ENCODE peak calls at places on chromosomes 3 and 15, in four cellular contexts. X is BJ, O is cardiac fibroblast, Q is OCI-LY7. U is an unnamed sample.
A peak's percentile ranks its signal among the peaks of the same experiment; 100 is the strongest.

GRCh38 chr3:50275996-50276761 is 2.7 kb upstream of the LSMEM2 start:
- DNase-seq in O (no peak), Q (no peak), X (no peak), U (peak; percentile 60)

GRCh38 chr3:158791259-158791920 is 10.5 kb upstream of the MFSD1 start:
- DNase-seq in Q (peak; percentile 78), O (peak; percentile 87), X (no peak), U (peak; percentile 47)

GRCh38 chr3:36792342-36792741 is 28.0 kb upstream of the DCLK3 start:
- DNase-seq in X (no peak), O (peak; percentile 51), Q (peak; percentile 51), U (peak; percentile 34)

GRCh38 chr15:100642950-100643338 is 40.6 kb downstream of the ASB7 start:
- DNase-seq in Q (no peak), X (no peak), O (no peak), U (no peak)

GRCh38 chr3:16477054-16477453 is 36.4 kb downstream of the RFTN1 start:
- DNase-seq in Q (no peak), X (no peak), O (peak; percentile 66), U (no peak)

GRCh38 chr15:59074607-59075006 is 30.3 kb upstream of the CCNB2 start:
- DNase-seq in O (no peak), Q (no peak), X (no peak), U (no peak)

GRCh38 chr3:42771271-42771670 is 1.8 kb downstream of the CCDC13 start:
- DNase-seq in O (no peak), X (no peak), Q (no peak), U (no peak)

GRCh38 chr3:166322394-166322793 is 485.2 kb upstream of the BCHE start:
- DNase-seq in O (no peak), Q (no peak), X (no peak), U (no peak)

GRCh38 chr3:9224490-9224889 is 25.0 kb downstream of the SRGAP3 start:
- DNase-seq in X (no peak), O (no peak), Q (no peak), U (peak; percentile 46)

GRCh38 chr3:50256978-50257890 is 11.7 kb upstream of the SEMA3B start:
- DNase-seq in Q (peak; percentile 49), X (no peak), O (peak; percentile 54), U (peak; percentile 66)

GRCh38 chr3:14837864-14838263 is 19.1 kb downstream of the FGD5 start:
- DNase-seq in Q (no peak), X (no peak), O (peak; percentile 11), U (no peak)

GRCh38 chr3:12135029-12135634 is 23.6 kb downstream of the TIMP4 start:
- DNase-seq in X (no peak), O (peak; percentile 74), Q (peak; percentile 53), U (peak; percentile 80)

GRCh38 chr3:59809016-59809415 is 759.2 kb upstream of the CFAP20DC start:
- DNase-seq in X (no peak), Q (no peak), O (peak; percentile 86), U (no peak)

GRCh38 chr3:136305879-136306278 is 55.7 kb downstream of the PCCB start:
- DNase-seq in X (no peak), Q (peak; percentile 62), O (peak; percentile 70), U (no peak)

GRCh38 chr3:53168175-53168923 is 7.3 kb downstream of the PRKCD start:
- DNase-seq in X (no peak), O (no peak), Q (no peak), U (no peak)

GRCh38 chr3:183635431-183636220 is at the start of gene KLHL24:
- DNase-seq in X (peak; percentile 54), O (peak; percentile 93), Q (peak; percentile 94), U (peak; percentile 95)

GRCh38 chr3:77467702-77468407 is 428.0 kb downstream of the ROBO2 start:
- DNase-seq in Q (no peak), O (no peak), X (no peak), U (no peak)

GRCh38 chr3:194138732-194139084 is 2.8 kb downstream of the HES1 start:
- DNase-seq in X (no peak), O (no peak), Q (no peak), U (no peak)

GRCh38 chr3:29486087-29486486 is 205.2 kb downstream of the RBMS3 start:
- DNase-seq in X (peak; percentile 13), O (peak; percentile 92), Q (no peak), U (no peak)

GRCh38 chr15:59160880-59161593 is 45.6 kb upstream of the LDHAL6B start:
- DNase-seq in Q (peak; percentile 35), X (no peak), O (no peak), U (peak; percentile 52)

GRCh38 chr3:45832691-45833090 is 9.2 kb downstream of the LZTFL1 start:
- DNase-seq in Q (peak; percentile 20), X (no peak), O (peak; percentile 35), U (peak; percentile 18)

GRCh38 chr3:172530566-172530965 is 7.3 kb upstream of the TNFSF10 start:
- DNase-seq in Q (no peak), X (no peak), O (no peak), U (peak; percentile 40)

GRCh38 chr3:131072845-131073244 is 46.2 kb downstream of the NEK11 start:
- DNase-seq in Q (no peak), X (no peak), O (peak; percentile 76), U (no peak)

GRCh38 chr3:185582871-185583270 is 3.2 kb upstream of the SENP2 start:
- DNase-seq in Q (no peak), X (no peak), O (peak; percentile 5), U (no peak)

GRCh38 chr3:69012111-69012835 is 1.2 kb downstream of the EOGT start:
- DNase-seq in X (peak; percentile 54), Q (no peak), O (peak; percentile 25), U (no peak)

GRCh38 chr3:125478321-125478720 is 41.7 kb downstream of the SNX4 start:
- DNase-seq in X (no peak), Q (no peak), O (peak; percentile 68), U (no peak)

GRCh38 chr3:12194209-12194608 is 35.5 kb upstream of the TIMP4 start:
- DNase-seq in O (peak; percentile 96), Q (no peak), X (peak; percentile 51), U (peak; percentile 52)

GRCh38 chr15:51368751-51369450 is 27.4 kb downstream of the GLDN start:
- DNase-seq in Q (no peak), X (no peak), O (peak; percentile 74), U (no peak)

GRCh38 chr15:101657968-101658784 is 6.0 kb upstream of the TM2D3 start:
- DNase-seq in O (no peak), X (no peak), Q (no peak), U (no peak)

GRCh38 chr3:168620854-168621253 is 525.1 kb upstream of the GOLIM4 start:
- DNase-seq in O (peak; percentile 5), X (no peak), Q (peak; percentile 32), U (no peak)

GRCh38 chr15:69068157-69068556 is 53.7 kb downstream of the NOX5 start:
- DNase-seq in Q (no peak), O (no peak), X (no peak), U (no peak)

GRCh38 chr3:46559030-46559704 is 6.9 kb downstream of the LRRC2 start:
- DNase-seq in O (no peak), X (no peak), Q (no peak), U (no peak)

GRCh38 chr15:88115529-88116152 is 140.9 kb downstream of the NTRK3 start:
- DNase-seq in Q (no peak), O (no peak), X (no peak), U (no peak)

GRCh38 chr3:43302116-43302880 is 16.0 kb downstream of the SNRK start:
- DNase-seq in Q (no peak), O (no peak), X (no peak), U (no peak)

GRCh38 chr3:123766195-123767019 is 117.7 kb downstream of the MYLK start:
- DNase-seq in X (no peak), Q (no peak), O (no peak), U (no peak)

DNA sequence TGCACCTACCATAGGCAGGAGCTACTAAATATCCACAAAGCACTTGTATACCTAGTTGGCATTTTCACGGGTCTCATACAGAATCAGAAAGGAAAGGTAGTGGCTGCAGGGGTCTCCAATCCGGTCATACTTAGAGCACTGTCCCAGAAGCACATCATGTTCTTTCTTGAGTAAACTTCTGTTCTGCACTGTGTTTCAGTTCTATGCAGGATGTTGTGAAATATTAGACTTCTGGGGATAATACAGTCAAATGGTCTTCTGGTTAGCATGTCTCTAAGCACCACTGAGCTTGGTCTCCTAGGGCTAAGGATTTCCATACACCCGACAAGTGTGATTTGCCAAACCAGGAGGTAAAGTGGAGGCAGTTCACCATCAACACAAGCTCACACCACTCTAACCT is 27.9 kb downstream of the MINDY4B start:
- DNase-seq in Q (no peak), X (no peak), O (no peak), U (no peak)
- TF ChIP-seq CTCF in Q (no peak), X (no peak), O (no peak), U (no peak)

DNA sequence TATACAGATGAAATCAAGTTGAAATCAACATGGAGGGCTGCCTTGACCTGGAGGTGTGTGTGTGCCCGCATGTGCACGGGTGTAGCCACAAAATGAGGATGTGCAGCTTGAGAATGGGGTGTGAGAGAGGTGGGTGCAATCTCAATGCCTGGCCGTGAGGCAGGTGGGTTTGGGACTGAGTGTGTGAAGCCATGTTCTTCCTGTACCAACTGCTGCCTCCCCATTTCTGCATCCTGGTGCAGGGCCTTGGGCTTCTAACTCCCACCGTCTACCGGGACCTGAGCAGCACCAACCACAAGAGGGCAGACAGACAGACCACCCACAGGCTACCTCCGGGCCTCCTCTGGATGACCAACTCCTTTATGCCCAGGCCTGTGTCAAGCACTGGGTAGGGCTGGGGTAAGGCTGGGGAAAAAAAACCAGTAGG is 161.9 kb upstream of the TLE3 start:
- DNase-seq in Q (peak; percentile 51), X (no peak), O (no peak), U (no peak)
- TF ChIP-seq CTCF in Q (peak; percentile 74), X (no peak), O (no peak), U (no peak)

DNA sequence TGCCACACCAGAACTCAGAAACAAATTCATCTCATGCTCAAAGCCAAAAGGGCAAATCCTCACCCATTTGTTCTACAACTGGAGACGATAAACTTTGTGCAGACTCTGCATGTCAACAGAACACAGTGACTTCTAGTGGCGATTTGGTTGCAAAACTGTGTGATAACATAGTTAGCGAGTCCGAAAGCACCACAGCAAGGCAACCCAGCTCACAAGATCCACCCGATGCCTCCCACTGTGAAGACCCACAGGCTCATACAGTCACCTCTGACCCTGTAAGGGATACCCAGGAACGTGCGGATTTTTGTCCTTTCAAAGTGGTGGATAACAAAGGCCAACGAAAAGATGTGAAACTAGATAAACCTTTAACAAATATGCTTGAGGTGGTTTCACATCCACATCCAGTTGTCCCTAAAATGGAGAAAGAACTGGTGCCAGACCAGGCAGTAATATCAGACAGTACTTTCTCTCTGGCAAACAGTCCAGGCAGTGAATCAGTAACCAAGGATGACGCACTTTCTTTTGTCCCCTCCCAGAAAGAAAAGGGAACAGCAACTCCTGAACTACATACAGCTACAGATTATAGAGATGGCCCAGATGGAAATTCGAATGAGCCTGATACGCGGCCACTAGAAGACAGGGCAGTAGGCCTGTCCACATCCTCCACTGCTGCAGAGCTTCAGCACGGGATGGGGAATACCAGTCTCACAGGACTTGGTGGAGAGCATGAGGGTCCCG is 199.7 kb downstream of the AKAP13 start:
- DNase-seq in X (no peak), O (peak; percentile 86), Q (no peak), U (no peak)
- TF ChIP-seq CTCF in X (no peak), O (no peak), Q (peak; percentile 41), U (no peak)

GRCh38 chr3:58073315-58074125 is 65.3 kb downstream of the FLNB start:
- DNase-seq in O (no peak), Q (peak; percentile 20), X (no peak), U (no peak)

GRCh38 chr3:58071480-58071971 is 63.3 kb downstream of the FLNB start:
- DNase-seq in Q (no peak), X (no peak), O (no peak), U (no peak)

GRCh38 chr3:58074997-58075396 is 66.8 kb downstream of the FLNB start:
- DNase-seq in O (no peak), X (no peak), Q (no peak), U (peak; percentile 62)

GRCh38 chr3:58072046-58072445 is 63.8 kb downstream of the FLNB start:
- DNase-seq in O (no peak), X (no peak), Q (no peak), U (no peak)

GRCh38 chr3:58074126-58074715 is 66.0 kb downstream of the FLNB start:
- DNase-seq in X (no peak), Q (peak; percentile 59), O (no peak), U (no peak)
- TF ChIP-seq CTCF in X (no peak), Q (no peak), O (no peak), U (no peak)

U was measured in activated CD8-positive, alpha-beta T cell treated with anti-CD3 and anti-CD28 coated beads for 36 hours.